ENCODE peak calls at places on chromosomes 11 and 22, in eight cellular contexts. One of them, this sample, is unnamed.

GRCh38 chr11:105399505-105399904 is 210.4 kb upstream of the GRIA4 start:
- DNase-seq in AG04450: no peak
- DNase-seq in mesendoderm: no peak
- DNase-seq in kidney: no peak
- DNase-seq in tibial nerve: no peak
- DNase-seq in small intestine: no peak
- DNase-seq in psoas muscle: no peak
- DNase-seq in SJSA1: no peak
- DNase-seq in this sample: no peak

GRCh38 chr11:59787816-59788215 is 22.8 kb downstream of the MRPL16 start:
- DNase-seq in AG04450: no peak
- DNase-seq in mesendoderm: peak
- DNase-seq in kidney: no peak
- DNase-seq in tibial nerve: no peak
- DNase-seq in small intestine: no peak
- DNase-seq in psoas muscle: no peak
- DNase-seq in SJSA1: no peak
- DNase-seq in this sample: no peak

GRCh38 chr11:25319068-25319467 is 822.2 kb downstream of the LUZP2 start:
- DNase-seq in AG04450: no peak
- DNase-seq in mesendoderm: no peak
- DNase-seq in kidney: no peak
- DNase-seq in tibial nerve: no peak
- DNase-seq in small intestine: no peak
- DNase-seq in psoas muscle: no peak
- DNase-seq in SJSA1: no peak
- DNase-seq in this sample: no peak

GRCh38 chr11:116166788-116167465 is 605.9 kb downstream of the BUD13 start:
- DNase-seq in AG04450: no peak
- DNase-seq in mesendoderm: no peak
- DNase-seq in kidney: no peak
- DNase-seq in tibial nerve: no peak
- DNase-seq in small intestine: no peak
- DNase-seq in psoas muscle: no peak
- DNase-seq in SJSA1: no peak
- DNase-seq in this sample: no peak

GRCh38 chr11:67634366-67635230 is 4.9 kb upstream of the NUDT8 start:
- DNase-seq in AG04450: no peak
- DNase-seq in mesendoderm: no peak
- DNase-seq in kidney: peak
- DNase-seq in tibial nerve: no peak
- DNase-seq in small intestine: peak
- DNase-seq in psoas muscle: no peak
- DNase-seq in SJSA1: no peak
- DNase-seq in this sample: no peak

GRCh38 chr22:20526628-20527355 is 19.4 kb downstream of the MED15 start:
- DNase-seq in AG04450: no peak
- DNase-seq in mesendoderm: no peak
- DNase-seq in kidney: no peak
- DNase-seq in tibial nerve: no peak
- DNase-seq in small intestine: no peak
- DNase-seq in psoas muscle: no peak
- DNase-seq in SJSA1: peak
- DNase-seq in this sample: no peak

GRCh38 chr11:104798794-104799193 is 99.5 kb downstream of the CASP12 start:
- DNase-seq in AG04450: no peak
- DNase-seq in mesendoderm: no peak
- DNase-seq in kidney: no peak
- DNase-seq in tibial nerve: no peak
- DNase-seq in small intestine: peak
- DNase-seq in psoas muscle: no peak
- DNase-seq in SJSA1: no peak
- DNase-seq in this sample: no peak

GRCh38 chr11:64814712-64815187 is 4.4 kb upstream of the MEN1 start:
- DNase-seq in AG04450: no peak
- DNase-seq in mesendoderm: no peak
- DNase-seq in kidney: no peak
- DNase-seq in tibial nerve: no peak
- DNase-seq in small intestine: no peak
- DNase-seq in psoas muscle: no peak
- DNase-seq in SJSA1: no peak
- DNase-seq in this sample: no peak

GRCh38 chr22:19579880-19580279 is 55.7 kb upstream of the CLDN5 start:
- DNase-seq in AG04450: no peak
- DNase-seq in mesendoderm: no peak
- DNase-seq in kidney: peak
- DNase-seq in tibial nerve: no peak
- DNase-seq in small intestine: no peak
- DNase-seq in psoas muscle: peak
- DNase-seq in SJSA1: no peak
- DNase-seq in this sample: no peak

GRCh38 chr22:19038164-19038546 is 84.1 kb downstream of the DGCR2 start:
- DNase-seq in AG04450: no peak
- DNase-seq in mesendoderm: no peak
- DNase-seq in kidney: peak
- DNase-seq in tibial nerve: no peak
- DNase-seq in small intestine: no peak
- DNase-seq in psoas muscle: no peak
- DNase-seq in SJSA1: no peak
- DNase-seq in this sample: no peak

GRCh38 chr22:36285545-36285944 is 32.6 kb downstream of the APOL1 start:
- DNase-seq in AG04450: no peak
- DNase-seq in mesendoderm: no peak
- DNase-seq in kidney: peak
- DNase-seq in tibial nerve: no peak
- DNase-seq in small intestine: no peak
- DNase-seq in psoas muscle: peak
- DNase-seq in SJSA1: no peak
- DNase-seq in this sample: no peak

GRCh38 chr11:65468874-65469333 is 29.9 kb upstream of the MALAT1 start:
- DNase-seq in AG04450: no peak
- DNase-seq in mesendoderm: peak
- DNase-seq in kidney: peak
- DNase-seq in tibial nerve: peak
- DNase-seq in small intestine: peak
- DNase-seq in psoas muscle: no peak
- DNase-seq in SJSA1: no peak
- DNase-seq in this sample: no peak

GRCh38 chr11:30735946-30736345 is 149.8 kb upstream of the MPPED2 start:
- DNase-seq in AG04450: no peak
- DNase-seq in mesendoderm: peak
- DNase-seq in kidney: no peak
- DNase-seq in tibial nerve: no peak
- DNase-seq in small intestine: no peak
- DNase-seq in psoas muscle: no peak
- DNase-seq in SJSA1: no peak
- DNase-seq in this sample: no peak

GRCh38 chr22:24117942-24118341 is 63.3 kb upstream of the SUSD2 start:
- DNase-seq in AG04450: no peak
- DNase-seq in mesendoderm: peak
- DNase-seq in kidney: no peak
- DNase-seq in tibial nerve: no peak
- DNase-seq in small intestine: no peak
- DNase-seq in psoas muscle: no peak
- DNase-seq in SJSA1: no peak
- DNase-seq in this sample: no peak

GRCh38 chr11:370087-370941 is 1.0 kb downstream of the B4GALNT4 start:
- DNase-seq in AG04450: no peak
- DNase-seq in mesendoderm: no peak
- DNase-seq in kidney: peak
- DNase-seq in tibial nerve: no peak
- DNase-seq in small intestine: no peak
- DNase-seq in psoas muscle: peak
- DNase-seq in SJSA1: no peak
- DNase-seq in this sample: no peak

DNA sequence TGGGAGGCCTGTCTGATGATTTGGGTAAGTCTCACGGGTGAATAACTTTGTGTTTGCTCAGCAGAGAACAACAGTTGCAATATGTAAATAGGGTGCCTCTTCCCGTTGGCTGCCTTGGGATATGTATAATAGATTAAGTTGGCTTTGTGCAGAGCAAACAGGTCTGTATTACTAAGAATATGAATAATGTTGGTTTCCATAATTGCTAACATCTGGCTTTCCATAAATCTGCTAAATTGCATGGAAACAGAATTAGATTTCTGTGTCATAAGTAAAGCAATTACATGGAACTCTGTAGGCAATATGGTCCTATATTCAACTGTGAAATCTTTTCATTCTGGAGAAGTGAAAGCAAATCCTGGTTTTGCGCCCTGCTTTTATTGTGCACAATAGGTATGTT is 635.9 kb upstream of the ANO5 start:
- DNase-seq in AG04450: no peak
- DNase-seq in mesendoderm: no peak
- DNase-seq in kidney: no peak
- DNase-seq in tibial nerve: no peak
- DNase-seq in small intestine: no peak
- DNase-seq in psoas muscle: no peak
- DNase-seq in SJSA1: no peak
- DNase-seq in this sample: no peak
- H3K27ac ChIP-seq in AG04450: no peak
- H3K27ac ChIP-seq in mesendoderm: no peak
- H3K27ac ChIP-seq in kidney: no peak
- H3K27ac ChIP-seq in tibial nerve: no peak
- H3K27ac ChIP-seq in small intestine: no peak
- H3K27ac ChIP-seq in psoas muscle: no peak
- H3K27ac ChIP-seq in SJSA1: no peak
- H3K27ac ChIP-seq in this sample: no peak

DNA sequence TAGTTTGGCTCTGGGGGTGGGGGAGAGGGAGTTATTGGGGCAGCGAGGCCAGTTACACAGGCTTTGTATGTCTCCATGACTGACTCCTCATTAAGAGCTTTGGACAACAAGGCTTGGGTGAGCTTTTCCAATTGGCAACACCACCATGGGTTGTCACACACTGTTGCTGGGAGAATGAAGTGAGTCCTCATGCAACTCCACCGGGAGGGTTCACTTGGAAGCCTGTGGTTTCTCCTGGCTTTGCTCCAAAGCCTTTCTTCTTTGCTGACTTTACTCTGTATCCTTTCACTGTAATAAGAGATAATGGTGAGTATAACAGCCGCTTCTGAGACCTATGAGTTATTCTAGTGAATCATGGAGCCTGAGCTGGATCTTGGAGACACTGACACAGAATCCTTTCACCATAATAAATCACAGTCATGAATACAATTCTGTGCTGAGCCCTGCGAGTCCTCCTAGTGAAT is 24.9 kb downstream of the EIF3F start:
- DNase-seq in AG04450: peak
- DNase-seq in mesendoderm: no peak
- DNase-seq in kidney: no peak
- DNase-seq in tibial nerve: no peak
- DNase-seq in small intestine: no peak
- DNase-seq in psoas muscle: no peak
- DNase-seq in SJSA1: peak
- DNase-seq in this sample: peak
- H3K27ac ChIP-seq in AG04450: peak
- H3K27ac ChIP-seq in mesendoderm: no peak
- H3K27ac ChIP-seq in kidney: no peak
- H3K27ac ChIP-seq in tibial nerve: no peak
- H3K27ac ChIP-seq in small intestine: no peak
- H3K27ac ChIP-seq in psoas muscle: no peak
- H3K27ac ChIP-seq in SJSA1: no peak
- H3K27ac ChIP-seq in this sample: no peak

GRCh38 chr11:82988936-82989627 is 82.6 kb downstream of the RAB30 start:
- DNase-seq in AG04450: no peak
- DNase-seq in mesendoderm: no peak
- DNase-seq in kidney: no peak
- DNase-seq in tibial nerve: no peak
- DNase-seq in small intestine: peak
- DNase-seq in psoas muscle: no peak
- DNase-seq in SJSA1: no peak
- DNase-seq in this sample: no peak

GRCh38 chr11:82986491-82986890 is 85.0 kb downstream of the DDIAS start:
- DNase-seq in AG04450: no peak
- DNase-seq in mesendoderm: no peak
- DNase-seq in kidney: no peak
- DNase-seq in tibial nerve: no peak
- DNase-seq in small intestine: no peak
- DNase-seq in psoas muscle: no peak
- DNase-seq in SJSA1: no peak
- DNase-seq in this sample: no peak

GRCh38 chr11:82987997-82988396 is 83.7 kb downstream of the RAB30 start:
- DNase-seq in AG04450: no peak
- DNase-seq in mesendoderm: no peak
- DNase-seq in kidney: no peak
- DNase-seq in tibial nerve: no peak
- DNase-seq in small intestine: no peak
- DNase-seq in psoas muscle: no peak
- DNase-seq in SJSA1: no peak
- DNase-seq in this sample: no peak

GRCh38 chr11:82992219-82992618 is 79.5 kb downstream of the RAB30 start:
- DNase-seq in AG04450: no peak
- DNase-seq in mesendoderm: no peak
- DNase-seq in kidney: no peak
- DNase-seq in tibial nerve: no peak
- DNase-seq in small intestine: no peak
- DNase-seq in psoas muscle: no peak
- DNase-seq in SJSA1: no peak
- DNase-seq in this sample: no peak

DNA sequence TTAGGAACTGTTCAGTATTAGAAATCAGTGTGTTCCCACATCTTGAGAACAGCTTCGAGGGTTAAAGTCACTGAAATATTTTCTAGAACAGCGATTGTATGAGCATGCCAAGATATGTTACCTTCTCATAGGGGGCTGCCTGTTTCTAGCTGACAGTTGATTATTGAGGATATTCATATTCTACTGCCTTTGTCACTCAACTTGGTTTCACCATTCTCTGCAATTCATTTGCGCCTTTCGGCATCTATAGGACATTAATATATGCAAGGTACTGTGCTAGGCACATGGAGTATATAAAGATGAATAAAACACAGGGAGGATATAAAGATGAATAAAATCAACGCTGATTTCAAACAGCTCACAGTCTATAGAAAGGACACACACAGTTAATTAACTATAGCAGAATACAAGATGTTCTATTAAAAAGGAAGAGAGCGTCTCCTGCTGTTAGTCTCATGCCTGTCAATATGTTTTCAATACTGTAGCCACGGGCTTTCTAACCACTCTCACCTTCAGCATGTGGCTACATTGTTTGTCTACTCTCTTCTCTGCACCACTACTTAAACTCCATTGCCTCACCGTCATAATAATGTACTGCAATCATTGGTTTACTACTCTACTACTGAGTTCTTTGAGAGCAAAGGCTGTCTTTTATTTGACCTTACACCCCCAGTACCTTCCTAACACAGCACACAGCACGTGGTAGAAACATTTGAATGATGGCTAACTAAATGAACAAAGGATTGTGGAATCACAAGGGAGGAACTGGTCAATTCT is 81.9 kb downstream of the RAB30 start:
- DNase-seq in AG04450: no peak
- DNase-seq in mesendoderm: no peak
- DNase-seq in kidney: no peak
- DNase-seq in tibial nerve: no peak
- DNase-seq in small intestine: no peak
- DNase-seq in psoas muscle: no peak
- DNase-seq in SJSA1: no peak
- DNase-seq in this sample: no peak
- H3K27ac ChIP-seq in AG04450: no peak
- H3K27ac ChIP-seq in mesendoderm: no peak
- H3K27ac ChIP-seq in kidney: no peak
- H3K27ac ChIP-seq in tibial nerve: no peak
- H3K27ac ChIP-seq in small intestine: no peak
- H3K27ac ChIP-seq in psoas muscle: no peak
- H3K27ac ChIP-seq in SJSA1: no peak
- H3K27ac ChIP-seq in this sample: no peak

GRCh38 chr11:48880021-48880441 is 103.7 kb downstream of the TRIM51G start:
- DNase-seq in AG04450: no peak
- DNase-seq in mesendoderm: no peak
- DNase-seq in kidney: peak
- DNase-seq in tibial nerve: no peak
- DNase-seq in small intestine: no peak
- DNase-seq in psoas muscle: peak
- DNase-seq in SJSA1: peak
- DNase-seq in this sample: no peak
- H3K27ac ChIP-seq in AG04450: no peak
- H3K27ac ChIP-seq in mesendoderm: no peak
- H3K27ac ChIP-seq in kidney: no peak
- H3K27ac ChIP-seq in tibial nerve: no peak
- H3K27ac ChIP-seq in small intestine: no peak
- H3K27ac ChIP-seq in psoas muscle: no peak
- H3K27ac ChIP-seq in SJSA1: no peak
- H3K27ac ChIP-seq in this sample: no peak

This sample was measured in epithelial cell of prostate.